ENCODE peak calls at places on chromosomes 11 and 22, in four cellular contexts. W, P, V and F are unnamed samples.

GRCh38 chr11:77669848-77670511 is 32.4 kb upstream of the CLNS1A start:
- DNase-seq in P (peak), W (no peak), V (no peak), F (no peak)

GRCh38 chr22:22941831-22942510 is 54.4 kb downstream of the IGLL5 start:
- DNase-seq in V (no peak), W (no peak), P (no peak), F (no peak)

GRCh38 chr11:66864172-66864901 is 7.5 kb downstream of the LRFN4 start:
- DNase-seq in V (no peak), P (no peak), W (no peak), F (no peak)

GRCh38 chr11:29119691-29120328 is 897.0 kb downstream of the KCNA4 start:
- DNase-seq in P (peak), V (no peak), W (no peak), F (no peak)

GRCh38 chr11:123111465-123111864 is 49.5 kb upstream of the HSPA8 start:
- DNase-seq in P (peak), W (peak), V (no peak), F (peak)

GRCh38 chr22:49192180-49192856 is 635.4 kb downstream of the BRD1 start:
- DNase-seq in W (no peak), P (no peak), V (no peak), F (no peak)

GRCh38 chr11:8252946-8253345 is 10.7 kb downstream of the LMO1 start:
- DNase-seq in W (no peak), P (no peak), V (no peak), F (no peak)

GRCh38 chr11:2793781-2794418 is 91.7 kb downstream of the CDKN1C start:
- DNase-seq in V (no peak), W (no peak), P (no peak), F (no peak)

GRCh38 chr22:26968873-26969272 is 311.5 kb downstream of the MIAT start:
- DNase-seq in P (no peak), V (no peak), W (no peak), F (no peak)